ENCODE peak calls at places on chromosome 1, in ten cellular contexts. Q, K, B, H, Z, I, W, C, S and Y are unnamed samples.

GRCh38 chr1:44027320-44027719 is 3.9 kb downstream of the SLC6A9 start:
- DNase-seq in Q (no peak), K (no peak), B (no peak), H (no peak), Z (no peak), I (no peak), W (no peak), C (no peak), S (no peak), Y (no peak)

GRCh38 chr1:60503216-60503615 is 429.6 kb upstream of the C1orf87 start:
- DNase-seq in Q (no peak), K (no peak), B (no peak), H (no peak), Z (no peak), I (no peak), W (no peak), C (no peak), S (no peak), Y (no peak)

GRCh38 chr1:32220746-32221580 is 1.2 kb downstream of the TMEM234 start:
- DNase-seq in Q (no peak), K (no peak), B (no peak), H (no peak), Z (no peak), I (no peak), W (peak; percentile 97), C (no peak), S (no peak), Y (no peak)

GRCh38 chr1:225777058-225777582 is 506 bp upstream of the SRP9 start:
- DNase-seq in Q (no peak), K (no peak), B (no peak), H (no peak), Z (no peak), I (no peak), W (no peak), C (no peak), S (no peak), Y (no peak)

GRCh38 chr1:181114574-181115366 is 26.3 kb downstream of the IER5 start:
- DNase-seq in Q (no peak), K (no peak), B (no peak), H (no peak), Z (no peak), I (no peak), W (no peak), C (no peak), S (no peak), Y (no peak)

GRCh38 chr1:95021794-95022193 is 51.0 kb downstream of the ALG14 start:
- DNase-seq in Q (no peak), K (no peak), B (no peak), H (no peak), Z (no peak), I (no peak), W (peak; percentile 43), C (no peak), S (no peak), Y (no peak)

GRCh38 chr1:209527372-209527771 is 56.1 kb upstream of the CAMK1G start:
- DNase-seq in Q (no peak), K (peak; percentile 6), B (no peak), H (no peak), Z (no peak), I (no peak), W (no peak), C (no peak), S (no peak), Y (peak; percentile 63)

GRCh38 chr1:24318238-24318987 is 744 bp upstream of the GRHL3 start:
- DNase-seq in Q (no peak), K (no peak), B (no peak), H (no peak), Z (no peak), I (no peak), W (no peak), C (no peak), S (no peak), Y (peak; percentile 69)

GRCh38 chr1:229156819-229157218 is 114.1 kb upstream of the RAB4A start:
- DNase-seq in Q (no peak), K (no peak), B (no peak), H (no peak), Z (no peak), I (peak; percentile 45), W (peak; percentile 56), C (peak; percentile 40), S (peak; percentile 0), Y (no peak)

GRCh38 chr1:229150518-229150917 is 120.4 kb upstream of the RAB4A start:
- DNase-seq in Q (no peak), K (no peak), B (no peak), H (no peak), Z (no peak), I (no peak), W (no peak), C (no peak), S (no peak), Y (no peak)

GRCh38 chr1:229158317-229159294 is 112.3 kb upstream of the RAB4A start:
- DNase-seq in Q (no peak), K (no peak), B (no peak), H (no peak), Z (no peak), I (no peak), W (no peak), C (peak; percentile 54), S (no peak), Y (no peak)

GRCh38 chr1:229155472-229155871 is 115.4 kb upstream of the RAB4A start:
- DNase-seq in Q (no peak), K (no peak), B (peak; percentile 81), H (peak; percentile 33), Z (no peak), I (no peak), W (no peak), C (no peak), S (no peak), Y (no peak)

DNA sequence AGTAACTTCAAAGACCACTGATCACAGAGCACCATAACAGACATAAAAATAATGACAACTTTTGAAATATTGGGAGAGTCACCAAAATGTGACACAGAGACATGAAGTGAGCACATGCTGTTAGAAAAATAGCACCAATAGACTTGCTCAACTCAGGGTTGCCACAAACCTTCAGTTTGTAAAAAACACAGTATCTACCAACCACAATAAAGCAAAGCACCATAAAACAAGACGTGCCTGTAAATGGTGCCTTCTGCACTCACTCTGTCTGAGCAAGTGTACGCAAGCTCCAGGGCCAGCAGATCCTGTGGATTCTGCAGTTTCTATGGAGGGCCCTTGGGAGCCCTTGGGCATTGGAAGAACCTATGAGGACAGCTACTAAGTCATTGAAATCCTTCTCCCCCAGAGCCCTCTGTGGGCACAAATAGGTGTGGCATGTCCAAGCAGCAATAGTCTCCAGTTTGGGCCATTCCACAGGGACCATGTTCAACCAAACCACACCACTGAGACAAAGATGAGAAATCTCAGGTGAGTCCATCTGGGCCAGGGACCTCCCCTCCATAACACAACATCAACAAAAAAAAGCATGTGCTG is 116.9 kb upstream of the RAB4A start:
- DNase-seq in Q (no peak), K (no peak), B (no peak), H (no peak), Z (no peak), I (no peak), W (no peak), C (no peak), S (no peak), Y (no peak)
- TF ChIP-seq CTCF in Q (no peak), K (no peak), B (no peak), H (no peak), Z (no peak), I (no peak), W (no peak), C (no peak), S (no peak), Y (no peak)

DNA sequence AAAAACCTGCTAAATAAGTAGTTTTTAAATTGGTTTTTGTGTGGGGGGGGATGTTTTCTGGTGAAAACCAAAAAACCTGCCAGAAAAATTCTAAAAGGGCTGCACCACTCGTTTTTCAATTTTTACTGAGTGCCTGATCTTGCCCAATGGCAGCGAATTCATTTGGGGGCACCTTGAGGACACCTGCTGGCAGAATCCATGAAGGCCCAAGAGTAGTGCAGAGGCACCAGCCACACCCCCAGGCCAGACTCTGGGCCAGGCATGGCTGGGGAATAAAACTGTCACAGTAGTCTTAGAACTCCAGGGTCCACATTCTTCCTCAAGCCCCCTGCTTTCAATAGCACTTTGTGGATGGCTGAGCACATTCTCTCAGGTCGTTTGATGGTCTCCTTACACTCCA is 50.3 kb downstream of the GLIS1 start:
- DNase-seq in Q (no peak), K (no peak), B (no peak), H (no peak), Z (no peak), I (no peak), W (no peak), C (no peak), S (no peak), Y (no peak)
- H3K4me3 ChIP-seq in Q (no peak overlapping the region), K (no peak overlapping the region), B (no peak overlapping the region), H (no peak overlapping the region), Z (no peak overlapping the region), I (no peak overlapping the region), W (no peak overlapping the region), C (no peak overlapping the region), S (no peak overlapping the region), Y (no peak overlapping the region)

GRCh38 chr1:153646672-153647374 is 11.7 kb upstream of the SNAPIN start:
- DNase-seq in Q (no peak), K (no peak), B (no peak), H (no peak), Z (no peak), I (no peak), W (no peak), C (no peak), S (no peak), Y (no peak)

GRCh38 chr1:153640873-153641272 is 7.0 kb downstream of the CHTOP start:
- DNase-seq in Q (no peak), K (no peak), B (no peak), H (no peak), Z (no peak), I (no peak), W (no peak), C (no peak), S (no peak), Y (no peak)

GRCh38 chr1:153642161-153642560 is 8.3 kb downstream of the CHTOP start:
- DNase-seq in Q (no peak), K (no peak), B (no peak), H (no peak), Z (no peak), I (no peak), W (no peak), C (no peak), S (no peak), Y (no peak)

GRCh38 chr1:153643825-153644224 is 10.0 kb downstream of the CHTOP start:
- DNase-seq in Q (no peak), K (no peak), B (no peak), H (no peak), Z (no peak), I (no peak), W (no peak), C (no peak), S (no peak), Y (no peak)

DNA sequence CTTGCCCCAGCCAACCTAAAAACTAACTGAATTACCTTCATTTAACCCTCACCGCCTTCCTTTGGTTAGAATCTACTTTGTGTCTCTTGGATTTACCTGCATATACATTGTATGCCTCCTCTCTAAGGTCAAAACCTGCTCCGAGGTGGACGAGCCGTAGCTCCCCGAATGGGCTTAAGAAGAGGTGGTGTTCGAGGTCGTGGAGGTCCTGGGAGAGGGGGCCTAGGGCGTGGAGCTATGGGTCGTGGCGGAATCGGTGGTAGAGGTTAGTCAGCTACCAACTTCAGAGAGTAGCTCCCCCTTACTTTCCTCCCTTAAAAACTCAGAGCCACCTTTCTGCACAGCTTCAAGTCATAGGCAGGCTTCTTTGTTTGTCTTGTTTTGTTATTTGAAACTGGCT is 9.2 kb downstream of the CHTOP start:
- DNase-seq in Q (no peak), K (no peak), B (no peak), H (no peak), Z (no peak), I (no peak), W (no peak), C (no peak), S (no peak), Y (no peak)
- H3K36me3 ChIP-seq in Q (peaks cover 94% of the 10 kb centered on the region), K (peaks cover 27% of the 10 kb centered on the region), B (peaks cover 88% of the 10 kb centered on the region), H (peaks cover 89% of the 10 kb centered on the region), Z (peaks cover 90% of the 10 kb centered on the region), I (peaks cover 74% of the 10 kb centered on the region), W (peaks cover 61% of the 10 kb centered on the region), C (peaks cover 89% of the 10 kb centered on the region), S (peaks cover 53% of the 10 kb centered on the region), Y (peaks cover 23% of the 10 kb centered on the region)

GRCh38 chr1:100423832-100424337 is 71.6 kb downstream of the CDC14A start:
- DNase-seq in Q (no peak), K (no peak), B (no peak), H (no peak), Z (no peak), I (no peak), W (no peak), C (no peak), S (no peak), Y (peak; percentile 18)
- TF ChIP-seq CTCF in Q (no peak), K (no peak), B (no peak), H (no peak), Z (no peak), I (no peak), W (no peak), C (no peak), S (no peak), Y (no peak)